ENCODE peak calls at places on chromosomes 2 and 18, in four cellular contexts. R is HEK293T, M is K562, Z is HepG2. F is an unnamed sample.

GRCh38 chr2:61426267-61426897 is 44.5 kb downstream of the USP34 start:
- DNase-seq in R (peak), M (peak), Z (peak), F (peak)

GRCh38 chr2:73205611-73206010 is 3.2 kb downstream of the NOTO start:
- DNase-seq in R (no peak), M (no peak), Z (no peak), F (no peak)

GRCh38 chr2:127528487-127528886 is 2.2 kb upstream of the IWS1 start:
- DNase-seq in R (no peak), M (no peak), Z (no peak), F (no peak)

GRCh38 chr2:234795272-234795920 is 156.4 kb upstream of the SH3BP4 start:
- DNase-seq in R (no peak), M (no peak), Z (peak), F (no peak)

GRCh38 chr2:128505150-128505490 is 186.5 kb upstream of the HS6ST1 start:
- DNase-seq in R (no peak), M (no peak), Z (no peak), F (no peak)

GRCh38 chr2:235945608-235946140 is 222.5 kb downstream of the GBX2 start:
- DNase-seq in R (no peak), M (no peak), Z (no peak), F (no peak)

GRCh38 chr2:226184940-226185575 is 614.6 kb downstream of the IRS1 start:
- DNase-seq in R (no peak), M (no peak), Z (no peak), F (peak)

GRCh38 chr18:77765468-77765867 is 515.8 kb downstream of the GALR1 start:
- DNase-seq in R (peak), M (peak), Z (peak), F (peak)

GRCh38 chr18:9808530-9809241 is 77.1 kb upstream of the TXNDC2 start:
- DNase-seq in R (no peak), M (no peak), Z (peak), F (peak)

GRCh38 chr2:54468643-54469042 is 12.5 kb downstream of the SPTBN1 start:
- DNase-seq in R (no peak), M (no peak), Z (no peak), F (no peak)

GRCh38 chr18:79924814-79925655 is 26.4 kb downstream of the SLC66A2 start:
- DNase-seq in R (no peak), M (no peak), Z (no peak), F (peak)

GRCh38 chr2:177598321-177598922 is 205.8 kb downstream of the AGPS start:
- DNase-seq in R (peak), M (no peak), Z (no peak), F (no peak)

GRCh38 chr2:103459302-103459701 is 697.5 kb downstream of the TMEM182 start:
- DNase-seq in R (no peak), M (no peak), Z (no peak), F (no peak)

GRCh38 chr2:217713395-217714267 is 289.2 kb downstream of the TNS1 start:
- DNase-seq in R (peak), M (peak), Z (peak), F (peak)

GRCh38 chr2:12006841-12007240 is 260.4 kb downstream of the LPIN1 start:
- DNase-seq in R (no peak), M (no peak), Z (no peak), F (peak)

GRCh38 chr2:149329068-149329467 is 1.3 kb upstream of the LYPD6 start:
- DNase-seq in R (peak), M (no peak), Z (no peak), F (peak)

GRCh38 chr2:216464104-216464720 is 34.4 kb upstream of the RPL37A start:
- DNase-seq in R (no peak), M (no peak), Z (no peak), F (no peak)

GRCh38 chr18:60838677-60839076 is 466.1 kb upstream of the MC4R start:
- DNase-seq in R (no peak), M (no peak), Z (no peak), F (no peak)

GRCh38 chr18:23926590-23926989 is 88.0 kb upstream of the TTC39C start:
- DNase-seq in R (no peak), M (no peak), Z (peak), F (no peak)

GRCh38 chr2:199258291-199258690 is 199.4 kb downstream of the SATB2 start:
- DNase-seq in R (no peak), M (no peak), Z (no peak), F (no peak)

GRCh38 chr2:119219873-119220272 is 3.8 kb upstream of the STEAP3 start:
- DNase-seq in R (no peak), M (no peak), Z (no peak), F (no peak)
- TF ChIP-seq ELF4 in R (no peak), M (no peak), Z (no peak), F (no peak)

GRCh38 chr2:117997872-117998454 is 15.9 kb downstream of the CCDC93 start:
- DNase-seq in R (no peak), M (no peak), Z (no peak), F (no peak)
- TF ChIP-seq ELF4 in R (no peak), M (no peak), Z (no peak), F (no peak)

GRCh38 chr2:239028253-239028619 is 180.4 kb downstream of the TWIST2 start:
- DNase-seq in R (no peak), M (no peak), Z (no peak), F (no peak)

GRCh38 chr2:239025951-239026461 is 178.1 kb downstream of the TWIST2 start:
- DNase-seq in R (no peak), M (no peak), Z (no peak), F (no peak)

GRCh38 chr2:239029958-239030357 is 182.1 kb downstream of the TWIST2 start:
- DNase-seq in R (no peak), M (no peak), Z (no peak), F (no peak)

GRCh38 chr2:239026711-239027430 is 179.0 kb downstream of the TWIST2 start:
- DNase-seq in R (no peak), M (no peak), Z (no peak), F (peak)

DNA sequence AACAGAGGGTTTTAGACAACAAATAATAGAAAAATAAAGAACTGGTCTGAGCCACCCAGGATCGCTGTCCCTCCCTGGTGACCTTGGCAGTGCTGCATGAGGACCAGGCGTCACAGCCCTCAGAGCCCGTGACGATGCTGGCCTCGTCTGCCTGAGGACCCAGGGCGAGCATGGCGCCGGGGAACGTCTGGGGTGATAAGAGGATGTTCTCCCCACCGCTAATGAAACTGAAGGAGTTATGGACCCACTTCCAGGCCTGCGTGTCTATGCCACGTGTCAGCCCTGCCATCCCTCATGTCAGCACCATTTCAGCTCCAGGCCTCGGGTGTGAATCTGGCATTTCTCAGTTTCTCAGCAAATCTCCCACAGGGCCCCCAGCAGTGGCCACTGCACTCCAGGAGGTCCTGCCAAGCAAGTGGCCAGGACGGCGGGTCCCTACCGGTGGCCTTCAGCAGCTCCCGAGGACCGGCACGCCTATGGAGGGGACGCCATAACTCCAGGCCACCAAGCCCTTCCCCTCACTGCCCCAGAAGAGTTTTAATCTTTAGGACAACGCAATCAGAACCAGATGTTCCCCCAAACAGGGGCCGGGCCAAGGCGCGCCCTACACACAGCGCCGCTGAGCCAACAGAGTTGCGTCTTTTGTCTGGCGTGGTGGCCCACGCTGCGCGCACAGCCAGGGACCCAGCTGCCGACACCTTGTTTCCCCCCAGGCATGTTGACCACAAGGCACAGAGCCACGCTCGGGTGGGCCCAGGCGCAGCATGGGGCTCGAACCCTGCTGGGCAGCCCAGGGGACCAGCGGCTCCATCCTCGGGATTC is 179.8 kb downstream of the TWIST2 start:
- DNase-seq in R (no peak), M (no peak), Z (no peak), F (no peak)
- TF ChIP-seq ELF4 in R (no peak), M (no peak), Z (no peak), F (no peak)

DNA sequence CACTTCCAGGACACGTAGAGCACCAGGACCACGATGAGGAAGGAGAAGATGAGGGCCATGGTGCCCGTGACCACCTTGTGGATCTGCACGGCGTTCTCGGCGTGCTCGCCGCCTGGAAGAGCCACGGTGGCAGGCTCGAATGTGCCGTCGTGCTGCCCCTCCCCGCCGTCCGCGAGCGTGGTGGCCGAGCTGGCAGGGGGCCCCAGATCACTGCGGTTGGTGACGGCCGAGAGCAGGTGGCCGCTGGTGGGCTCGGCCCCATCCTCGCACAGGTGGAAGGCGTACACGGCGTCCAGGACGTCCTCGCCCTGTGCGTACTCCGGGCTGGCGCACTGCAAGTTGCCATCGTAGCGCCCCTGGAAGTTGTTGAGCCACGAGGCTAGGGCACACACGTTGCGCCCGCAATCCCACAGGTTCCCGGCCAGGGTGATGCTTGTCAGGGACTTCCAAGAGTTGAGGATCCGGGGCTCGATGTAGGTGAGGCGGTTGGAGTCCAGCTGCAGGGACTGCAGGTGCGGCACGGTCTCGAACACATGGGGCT is 2.0 kb downstream of the LRRTM1 start:
- DNase-seq in R (no peak), M (no peak), Z (no peak), F (peak)
- TF ChIP-seq ELF4 in R (no peak), M (no peak), Z (no peak), F (no peak)

F was measured in WTC11.